ENCODE peak calls at places on chromosomes 4 and X, in nine cellular contexts. V is Kasumi-1, F is choroid plexus epithelial cell, U is T-helper 2 cell, M is OCI-LY7, O is EL, X is T-cell, J is cardiac fibroblast, A is NCI-H510A treated with DMSO at 0.1 percent for 48 hours. S is an unnamed sample.

GRCh38 chrX:1164322-1165288 is 47.8 kb downstream of the CRLF2 start:
- DNase-seq in J (peak), V (no peak), F (no peak), U (no peak), O (peak), A (no peak), X (no peak), M (peak), S (no peak)

GRCh38 chr4:176967586-176967985 is 174.9 kb upstream of the VEGFC start:
- DNase-seq in X (no peak), A (no peak), U (no peak), F (no peak), V (no peak), M (no peak), J (no peak), O (no peak), S (no peak)

GRCh38 chrX:77962068-77962902 is 7.2 kb downstream of the PGAM4 start:
- DNase-seq in U (no peak), J (peak), X (peak), A (no peak), M (no peak), F (peak), V (no peak), O (peak), S (no peak)

GRCh38 chrX:136251042-136251991 is at the start of gene MAP7D3:
- DNase-seq in M (peak), F (peak), U (peak), J (peak), V (peak), A (peak), O (peak), X (peak), S (peak)

GRCh38 chr4:123524958-123525628 is 128.5 kb downstream of the SPRY1 start:
- DNase-seq in J (no peak), O (no peak), U (no peak), X (no peak), F (peak), V (no peak), A (peak), M (no peak), S (no peak)

GRCh38 chrX:17067534-17067933 is 121.1 kb downstream of the REPS2 start:
- DNase-seq in F (no peak), O (no peak), J (no peak), V (no peak), X (no peak), A (no peak), M (no peak), U (no peak), S (no peak)

GRCh38 chr4:6674500-6675149 is 19.1 kb upstream of the S100P start:
- DNase-seq in X (peak), M (peak), U (peak), F (peak), V (no peak), O (peak), J (peak), A (peak), S (peak)

GRCh38 chr4:42280327-42281095 is 116.8 kb upstream of the SHISA3 start:
- DNase-seq in J (peak), A (no peak), O (peak), F (peak), U (no peak), X (no peak), M (peak), V (peak), S (no peak)

GRCh38 chrX:24110049-24110448 is 39.5 kb upstream of the ZFX start:
- DNase-seq in J (no peak), V (no peak), A (peak), U (no peak), M (no peak), X (no peak), F (no peak), O (no peak), S (no peak)

GRCh38 chr4:119321921-119322687 is at the start of gene FABP2:
- DNase-seq in A (no peak), O (no peak), X (no peak), V (no peak), F (no peak), U (no peak), J (no peak), M (no peak), S (no peak)

GRCh38 chrX:22795680-22796079 is 204.1 kb upstream of the DDX53 start:
- DNase-seq in U (no peak), M (no peak), J (peak), F (peak), X (no peak), O (peak), A (no peak), V (no peak), S (no peak)

GRCh38 chrX:120302434-120302833 is 8.8 kb downstream of the TMEM255A start:
- DNase-seq in M (peak), A (peak), J (no peak), V (peak), U (no peak), O (peak), F (peak), X (no peak), S (peak)

GRCh38 chrX:66731398-66731797 is 92.5 kb upstream of the EDA2R start:
- DNase-seq in F (peak), J (peak), O (peak), U (no peak), M (peak), X (no peak), A (peak), V (peak), S (peak)

GRCh38 chr4:24659241-24659961 is 75.0 kb upstream of the DHX15 start:
- DNase-seq in M (no peak), A (peak), F (no peak), X (no peak), O (no peak), V (no peak), J (no peak), U (no peak), S (no peak)

S was measured in CD4-positive, alpha-beta memory T cell.